ENCODE peak calls at places on chromosomes 11 and 22, in nine cellular contexts. One of them, this sample, is unnamed.

GRCh38 chr22:28983788-28984441 is 77.7 kb downstream of the C22orf31 start:
- DNase-seq in anterior cingulate cortex: no peak
- DNase-seq in Ammon's horn: no peak
- DNase-seq in WTC11: no peak
- DNase-seq in NCI-H187 treated with DMSO at 0.1 percent for 48 hours: no peak
- DNase-seq in cardiac fibroblast: peak
- DNase-seq in stimulated activated CD4-positive, alpha-beta T cell treated with anti-CD3 and anti-CD28 coated beads, Interleukin-1b, Interleukin-23, amount 100 ng/mL, for 1 hour: no peak
- DNase-seq in GM13977: no peak
- DNase-seq in substantia nigra: no peak
- DNase-seq in this sample: peak

GRCh38 chr11:15558513-15559181 is 443.9 kb downstream of the INSC start:
- DNase-seq in cardiac fibroblast: no peak
- DNase-seq in stimulated activated CD4-positive, alpha-beta T cell treated with anti-CD3 and anti-CD28 coated beads, Interleukin-1b, Interleukin-23, amount 100 ng/mL, for 1 hour: no peak
- DNase-seq in WTC11: no peak
- DNase-seq in substantia nigra: no peak
- DNase-seq in GM13977: no peak
- DNase-seq in anterior cingulate cortex: no peak
- DNase-seq in NCI-H187 treated with DMSO at 0.1 percent for 48 hours: no peak
- DNase-seq in Ammon's horn: no peak
- DNase-seq in this sample: no peak

GRCh38 chr11:68783216-68783821 is 32.0 kb upstream of the TESMIN start:
- DNase-seq in cardiac fibroblast: no peak
- DNase-seq in Ammon's horn: no peak
- DNase-seq in substantia nigra: no peak
- DNase-seq in stimulated activated CD4-positive, alpha-beta T cell treated with anti-CD3 and anti-CD28 coated beads, Interleukin-1b, Interleukin-23, amount 100 ng/mL, for 1 hour: no peak
- DNase-seq in GM13977: no peak
- DNase-seq in anterior cingulate cortex: no peak
- DNase-seq in NCI-H187 treated with DMSO at 0.1 percent for 48 hours: no peak
- DNase-seq in WTC11: no peak
- DNase-seq in this sample: no peak

GRCh38 chr11:46452918-46453517 is 61.4 kb upstream of the CHRM4 start:
- DNase-seq in substantia nigra: no peak
- DNase-seq in Ammon's horn: no peak
- DNase-seq in NCI-H187 treated with DMSO at 0.1 percent for 48 hours: no peak
- DNase-seq in GM13977: no peak
- DNase-seq in cardiac fibroblast: no peak
- DNase-seq in anterior cingulate cortex: no peak
- DNase-seq in WTC11: no peak
- DNase-seq in stimulated activated CD4-positive, alpha-beta T cell treated with anti-CD3 and anti-CD28 coated beads, Interleukin-1b, Interleukin-23, amount 100 ng/mL, for 1 hour: no peak
- DNase-seq in this sample: no peak

GRCh38 chr11:126186031-126186698 is 25.3 kb downstream of the RPUSD4 start:
- DNase-seq in Ammon's horn: no peak
- DNase-seq in anterior cingulate cortex: no peak
- DNase-seq in stimulated activated CD4-positive, alpha-beta T cell treated with anti-CD3 and anti-CD28 coated beads, Interleukin-1b, Interleukin-23, amount 100 ng/mL, for 1 hour: no peak
- DNase-seq in substantia nigra: no peak
- DNase-seq in NCI-H187 treated with DMSO at 0.1 percent for 48 hours: no peak
- DNase-seq in cardiac fibroblast: peak
- DNase-seq in WTC11: no peak
- DNase-seq in GM13977: no peak
- DNase-seq in this sample: no peak

GRCh38 chr11:119585038-119585666 is 143.8 kb downstream of the NECTIN1 start:
- DNase-seq in substantia nigra: no peak
- DNase-seq in anterior cingulate cortex: no peak
- DNase-seq in Ammon's horn: no peak
- DNase-seq in GM13977: no peak
- DNase-seq in NCI-H187 treated with DMSO at 0.1 percent for 48 hours: no peak
- DNase-seq in stimulated activated CD4-positive, alpha-beta T cell treated with anti-CD3 and anti-CD28 coated beads, Interleukin-1b, Interleukin-23, amount 100 ng/mL, for 1 hour: no peak
- DNase-seq in cardiac fibroblast: no peak
- DNase-seq in WTC11: peak
- DNase-seq in this sample: no peak

GRCh38 chr22:50314455-50315288 is 7.2 kb upstream of the PLXNB2 start:
- DNase-seq in GM13977: peak
- DNase-seq in substantia nigra: no peak
- DNase-seq in cardiac fibroblast: no peak
- DNase-seq in NCI-H187 treated with DMSO at 0.1 percent for 48 hours: no peak
- DNase-seq in stimulated activated CD4-positive, alpha-beta T cell treated with anti-CD3 and anti-CD28 coated beads, Interleukin-1b, Interleukin-23, amount 100 ng/mL, for 1 hour: peak
- DNase-seq in anterior cingulate cortex: no peak
- DNase-seq in WTC11: no peak
- DNase-seq in Ammon's horn: peak
- DNase-seq in this sample: no peak

GRCh38 chr22:37316875-37317371 is 34.6 kb downstream of the CYTH4 start:
- DNase-seq in WTC11: peak
- DNase-seq in cardiac fibroblast: peak
- DNase-seq in anterior cingulate cortex: peak
- DNase-seq in substantia nigra: peak
- DNase-seq in NCI-H187 treated with DMSO at 0.1 percent for 48 hours: no peak
- DNase-seq in GM13977: peak
- DNase-seq in Ammon's horn: peak
- DNase-seq in stimulated activated CD4-positive, alpha-beta T cell treated with anti-CD3 and anti-CD28 coated beads, Interleukin-1b, Interleukin-23, amount 100 ng/mL, for 1 hour: peak
- DNase-seq in this sample: peak

GRCh38 chr11:76781046-76781801 is 1.9 kb upstream of the TSKU start:
- DNase-seq in GM13977: no peak
- DNase-seq in WTC11: no peak
- DNase-seq in NCI-H187 treated with DMSO at 0.1 percent for 48 hours: no peak
- DNase-seq in cardiac fibroblast: no peak
- DNase-seq in anterior cingulate cortex: no peak
- DNase-seq in substantia nigra: no peak
- DNase-seq in Ammon's horn: no peak
- DNase-seq in stimulated activated CD4-positive, alpha-beta T cell treated with anti-CD3 and anti-CD28 coated beads, Interleukin-1b, Interleukin-23, amount 100 ng/mL, for 1 hour: no peak
- DNase-seq in this sample: no peak

GRCh38 chr22:21626735-21627469 is 2.9 kb downstream of the YDJC start:
- DNase-seq in cardiac fibroblast: no peak
- DNase-seq in NCI-H187 treated with DMSO at 0.1 percent for 48 hours: no peak
- DNase-seq in stimulated activated CD4-positive, alpha-beta T cell treated with anti-CD3 and anti-CD28 coated beads, Interleukin-1b, Interleukin-23, amount 100 ng/mL, for 1 hour: no peak
- DNase-seq in WTC11: no peak
- DNase-seq in substantia nigra: no peak
- DNase-seq in Ammon's horn: peak
- DNase-seq in GM13977: no peak
- DNase-seq in anterior cingulate cortex: no peak
- DNase-seq in this sample: no peak

GRCh38 chr11:72511393-72512047 is 77.2 kb upstream of the CLPB start:
- DNase-seq in WTC11: no peak
- DNase-seq in GM13977: no peak
- DNase-seq in cardiac fibroblast: peak
- DNase-seq in NCI-H187 treated with DMSO at 0.1 percent for 48 hours: no peak
- DNase-seq in Ammon's horn: no peak
- DNase-seq in substantia nigra: no peak
- DNase-seq in anterior cingulate cortex: no peak
- DNase-seq in stimulated activated CD4-positive, alpha-beta T cell treated with anti-CD3 and anti-CD28 coated beads, Interleukin-1b, Interleukin-23, amount 100 ng/mL, for 1 hour: no peak
- DNase-seq in this sample: no peak

GRCh38 chr11:121711900-121712424 is 259.2 kb upstream of the SORL1-AS1 start:
- DNase-seq in NCI-H187 treated with DMSO at 0.1 percent for 48 hours: no peak
- DNase-seq in Ammon's horn: no peak
- DNase-seq in WTC11: no peak
- DNase-seq in GM13977: no peak
- DNase-seq in substantia nigra: no peak
- DNase-seq in anterior cingulate cortex: no peak
- DNase-seq in stimulated activated CD4-positive, alpha-beta T cell treated with anti-CD3 and anti-CD28 coated beads, Interleukin-1b, Interleukin-23, amount 100 ng/mL, for 1 hour: no peak
- DNase-seq in cardiac fibroblast: peak
- DNase-seq in this sample: no peak

GRCh38 chr22:20262582-20263147 is 5.5 kb downstream of the RTN4R start:
- DNase-seq in anterior cingulate cortex: no peak
- DNase-seq in cardiac fibroblast: no peak
- DNase-seq in substantia nigra: no peak
- DNase-seq in WTC11: no peak
- DNase-seq in NCI-H187 treated with DMSO at 0.1 percent for 48 hours: no peak
- DNase-seq in Ammon's horn: no peak
- DNase-seq in GM13977: no peak
- DNase-seq in stimulated activated CD4-positive, alpha-beta T cell treated with anti-CD3 and anti-CD28 coated beads, Interleukin-1b, Interleukin-23, amount 100 ng/mL, for 1 hour: no peak
- DNase-seq in this sample: no peak

GRCh38 chr11:114440121-114440860 is 1.0 kb downstream of the REXO2 start:
- DNase-seq in cardiac fibroblast: peak
- DNase-seq in GM13977: no peak
- DNase-seq in Ammon's horn: peak
- DNase-seq in stimulated activated CD4-positive, alpha-beta T cell treated with anti-CD3 and anti-CD28 coated beads, Interleukin-1b, Interleukin-23, amount 100 ng/mL, for 1 hour: no peak
- DNase-seq in NCI-H187 treated with DMSO at 0.1 percent for 48 hours: no peak
- DNase-seq in anterior cingulate cortex: no peak
- DNase-seq in WTC11: no peak
- DNase-seq in substantia nigra: peak
- DNase-seq in this sample: no peak

GRCh38 chr11:133712235-133712634 is 133.1 kb downstream of the SPATA19 start:
- DNase-seq in Ammon's horn: no peak
- DNase-seq in stimulated activated CD4-positive, alpha-beta T cell treated with anti-CD3 and anti-CD28 coated beads, Interleukin-1b, Interleukin-23, amount 100 ng/mL, for 1 hour: no peak
- DNase-seq in substantia nigra: no peak
- DNase-seq in anterior cingulate cortex: no peak
- DNase-seq in NCI-H187 treated with DMSO at 0.1 percent for 48 hours: no peak
- DNase-seq in cardiac fibroblast: no peak
- DNase-seq in GM13977: no peak
- DNase-seq in WTC11: no peak
- DNase-seq in this sample: no peak

GRCh38 chr11:75503531-75504099 is 22.1 kb downstream of the GDPD5 start:
- DNase-seq in WTC11: no peak
- DNase-seq in stimulated activated CD4-positive, alpha-beta T cell treated with anti-CD3 and anti-CD28 coated beads, Interleukin-1b, Interleukin-23, amount 100 ng/mL, for 1 hour: no peak
- DNase-seq in anterior cingulate cortex: no peak
- DNase-seq in GM13977: no peak
- DNase-seq in cardiac fibroblast: no peak
- DNase-seq in NCI-H187 treated with DMSO at 0.1 percent for 48 hours: no peak
- DNase-seq in Ammon's horn: no peak
- DNase-seq in substantia nigra: no peak
- DNase-seq in this sample: no peak

GRCh38 chr22:23833911-23834317 is 4.9 kb downstream of the DERL3 start:
- DNase-seq in cardiac fibroblast: no peak
- DNase-seq in stimulated activated CD4-positive, alpha-beta T cell treated with anti-CD3 and anti-CD28 coated beads, Interleukin-1b, Interleukin-23, amount 100 ng/mL, for 1 hour: no peak
- DNase-seq in substantia nigra: no peak
- DNase-seq in Ammon's horn: no peak
- DNase-seq in GM13977: no peak
- DNase-seq in NCI-H187 treated with DMSO at 0.1 percent for 48 hours: no peak
- DNase-seq in WTC11: no peak
- DNase-seq in anterior cingulate cortex: no peak
- DNase-seq in this sample: no peak

GRCh38 chr22:25200967-25201366 is 1.3 kb downstream of the CRYBB3 start:
- DNase-seq in WTC11: no peak
- DNase-seq in stimulated activated CD4-positive, alpha-beta T cell treated with anti-CD3 and anti-CD28 coated beads, Interleukin-1b, Interleukin-23, amount 100 ng/mL, for 1 hour: no peak
- DNase-seq in anterior cingulate cortex: no peak
- DNase-seq in GM13977: no peak
- DNase-seq in NCI-H187 treated with DMSO at 0.1 percent for 48 hours: no peak
- DNase-seq in substantia nigra: no peak
- DNase-seq in Ammon's horn: no peak
- DNase-seq in cardiac fibroblast: no peak
- DNase-seq in this sample: no peak

GRCh38 chr11:79375818-79376550 is 64.8 kb downstream of the TENM4 start:
- DNase-seq in stimulated activated CD4-positive, alpha-beta T cell treated with anti-CD3 and anti-CD28 coated beads, Interleukin-1b, Interleukin-23, amount 100 ng/mL, for 1 hour: no peak
- DNase-seq in NCI-H187 treated with DMSO at 0.1 percent for 48 hours: no peak
- DNase-seq in cardiac fibroblast: no peak
- DNase-seq in WTC11: peak
- DNase-seq in Ammon's horn: no peak
- DNase-seq in GM13977: no peak
- DNase-seq in substantia nigra: no peak
- DNase-seq in anterior cingulate cortex: no peak
- DNase-seq in this sample: no peak

This sample was measured in foreskin fibroblast.